ENCODE peak calls at places on chromosomes 12 and 14, in four cellular contexts. X is foreskin fibroblast, N is fibroblast of lung, B is cardiac fibroblast. U is an unnamed sample.

GRCh38 chr12:118430516-118430915 is 54.2 kb downstream of the SUDS3 start:
- DNase-seq in X (no peak), N (no peak), B (peak), U (peak)

GRCh38 chr14:86296173-86296572 is 766.2 kb downstream of the FLRT2 start:
- DNase-seq in X (peak), N (peak), B (peak), U (no peak)

GRCh38 chr14:70893842-70894237 is 13.4 kb upstream of the PCNX1 start:
- DNase-seq in X (no peak), N (no peak), B (no peak), U (no peak)

GRCh38 chr14:94153750-94154350 is 20.3 kb upstream of the PPP4R4 start:
- DNase-seq in X (no peak), N (no peak), B (no peak), U (no peak)

GRCh38 chr14:105419305-105420091 is at the start of gene MTA1:
- DNase-seq in X (peak), N (peak), B (no peak), U (peak)

GRCh38 chr14:70670992-70671651 is 29.4 kb downstream of the TTC9 start:
- DNase-seq in X (no peak), N (no peak), B (no peak), U (no peak)

GRCh38 chr14:23864252-23864651 is 89.3 kb upstream of the DHRS4 start:
- DNase-seq in X (peak), N (no peak), B (no peak), U (no peak)

GRCh38 chr14:55911794-55912193 is 206.4 kb upstream of the PELI2 start:
- DNase-seq in X (no peak), N (no peak), B (peak), U (no peak)

GRCh38 chr12:97164936-97165335 is 257.9 kb downstream of the NEDD1 start:
- DNase-seq in X (no peak), N (no peak), B (no peak), U (no peak)

GRCh38 chr12:116142936-116143882 is 134.3 kb downstream of the MED13L start:
- DNase-seq in X (peak), N (peak), B (peak), U (peak)

GRCh38 chr12:53268009-53268636 is at the start of gene ESPL1:
- DNase-seq in X (peak), N (peak), B (peak), U (peak)

GRCh38 chr12:88810806-88811205 is 230.5 kb upstream of the KITLG start:
- DNase-seq in X (no peak), N (no peak), B (no peak), U (no peak)

GRCh38 chr14:37709419-37710195 is 114.2 kb downstream of the TTC6 start:
- DNase-seq in X (peak), N (peak), B (peak), U (peak)

GRCh38 chr14:49892301-49892635 is 614 bp upstream of the ARF6 start:
- DNase-seq in X (peak), N (peak), B (peak), U (peak)

GRCh38 chr14:43729149-43729548 is 777.9 kb downstream of the FSCB start:
- DNase-seq in X (no peak), N (no peak), B (no peak), U (peak)

GRCh38 chr14:58297412-58297761 is 968 bp upstream of the ARID4A start:
- DNase-seq in X (no peak), N (no peak), B (no peak), U (no peak)

GRCh38 chr12:119829439-119829838 is 47.7 kb downstream of the CIT start:
- DNase-seq in X (no peak), N (no peak), B (no peak), U (no peak)

GRCh38 chr14:31075144-31075543 is 49.0 kb upstream of the STRN3 start:
- DNase-seq in X (no peak), N (no peak), B (no peak), U (no peak)

GRCh38 chr14:28785096-28785952 is 18.7 kb downstream of the FOXG1 start:
- DNase-seq in X (peak), N (no peak), B (no peak), U (no peak)

GRCh38 chr12:131872154-131873046 is 22.0 kb upstream of the ULK1 start:
- DNase-seq in X (peak), N (peak), B (peak), U (peak)

GRCh38 chr12:55060470-55060869 is 40.7 kb downstream of the NEUROD4 start:
- DNase-seq in X (no peak), N (no peak), B (no peak), U (peak)

DNA sequence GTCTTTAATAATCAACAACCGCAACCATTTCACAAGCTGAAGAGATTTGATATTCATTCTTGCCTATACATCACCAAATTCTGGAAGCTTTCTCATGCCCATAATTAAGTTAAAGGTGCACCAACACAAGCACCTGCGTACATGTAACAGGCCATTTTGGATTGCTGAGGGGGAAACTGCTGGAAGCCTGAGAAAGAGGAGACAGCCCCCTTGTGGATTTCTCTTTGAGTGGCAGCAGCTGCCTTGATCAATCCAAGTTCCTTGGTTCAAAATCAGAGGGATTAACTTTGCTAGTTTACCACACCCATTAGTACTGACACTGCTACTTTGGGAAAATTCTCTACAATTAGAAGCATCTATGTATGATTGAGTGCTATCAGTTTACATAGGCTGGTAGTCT is 321.1 kb downstream of the NOVA1 start:
- DNase-seq in X (no peak), N (no peak), B (no peak), U (no peak)
- TF ChIP-seq CTCF in X (no peak), N (no peak), B (peak), U (peak)

GRCh38 chr14:96592591-96593388 is 90.6 kb downstream of the PAPOLA start:
- DNase-seq in X (peak), N (peak), B (peak), U (peak)
- H3K4me3 ChIP-seq in X (peak), N (peak), B (peak), U (peak)

DNA sequence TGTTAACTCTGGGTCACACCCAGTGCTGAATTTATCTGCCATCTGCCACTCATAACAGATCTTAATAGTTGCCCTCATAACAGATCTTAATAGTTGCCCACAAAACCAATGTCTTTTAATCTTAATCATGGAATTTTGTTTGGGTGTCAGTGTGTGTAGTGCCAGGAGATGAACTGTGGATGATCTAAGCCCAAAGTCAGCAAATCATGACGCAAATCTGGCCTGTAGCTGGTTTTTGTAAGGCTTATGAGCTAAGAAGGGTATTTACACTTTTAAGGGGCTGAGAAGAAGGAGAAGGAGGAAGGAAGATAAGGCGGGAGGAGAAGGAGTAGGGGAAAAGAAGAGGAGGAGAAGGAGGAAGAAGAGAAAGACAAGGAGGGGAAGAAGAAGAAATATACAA is 10.0 kb upstream of the IL26 start:
- DNase-seq in X (peak), N (peak), B (no peak), U (no peak)
- TF ChIP-seq CTCF in X (no peak), N (no peak), B (no peak), U (no peak)

DNA sequence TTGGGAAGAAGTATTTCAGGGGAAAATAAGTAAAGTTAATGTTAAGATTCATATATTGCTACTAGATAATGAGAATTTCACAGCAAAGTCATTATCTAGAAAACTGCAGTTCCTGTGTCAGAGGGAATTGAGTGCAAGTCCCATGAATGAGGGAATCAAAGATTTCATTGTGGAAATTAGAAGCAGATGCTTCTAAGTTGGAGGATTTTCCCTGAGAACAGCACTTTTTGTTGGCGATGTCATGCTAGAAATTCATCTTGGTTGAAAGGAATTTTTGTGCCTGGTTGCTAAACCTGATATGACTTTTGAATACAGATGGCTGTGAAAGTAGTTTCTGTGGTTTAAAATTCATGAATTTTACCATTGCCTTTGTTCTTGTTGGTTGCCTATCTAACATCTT is 25.6 kb downstream of the FRMD6 start:
- DNase-seq in X (peak), N (peak), B (peak), U (no peak)
- H3K4me3 ChIP-seq in X (no peak), N (no peak), B (no peak), U (no peak)

GRCh38 chr12:104653730-104654328 is 197.1 kb downstream of the CHST11 start:
- DNase-seq in X (no peak), N (no peak), B (no peak), U (no peak)
- TF ChIP-seq CTCF in X (no peak), N (no peak), B (peak), U (peak)

GRCh38 chr14:76376409-76376877 is 506 bp downstream of the ESRRB start:
- DNase-seq in X (no peak), N (no peak), B (no peak), U (no peak)
- H3K4me3 ChIP-seq in X (no peak), N (peak), B (peak), U (peak)

U was measured in epithelial cell of esophagus.